ENCODE peak calls at places on chromosomes 12 and 14, in eight cellular contexts. Q is breast epithelium, H is psoas muscle, D is GM23248, X is MG63, G is iPS DF 6.9, P is colonic mucosa, T is lung. K is an unnamed sample. For H3K9me3, the result is how much of the 10 kb centered on the place peaks cover.

GRCh38 chr12:109760031-109760929 is 46.7 kb downstream of the FAM222A start:
- DNase-seq in G (no peak), X (no peak), H (peak), D (no peak), T (peak), P (no peak), Q (no peak), K (peak)

GRCh38 chr14:75634848-75635247 is 25.8 kb downstream of the ERG28 start:
- DNase-seq in G (no peak), P (no peak), T (no peak), Q (peak), H (no peak), D (no peak), X (no peak), K (no peak)

GRCh38 chr12:125856899-125857298 is 791.7 kb downstream of the AACS start:
- DNase-seq in T (no peak), X (no peak), P (no peak), D (no peak), G (no peak), Q (no peak), H (no peak), K (no peak)

GRCh38 chr12:50066402-50066801 is 9.0 kb downstream of the ASIC1 start:
- DNase-seq in T (no peak), X (peak), G (no peak), D (peak), Q (no peak), P (no peak), H (no peak), K (no peak)

GRCh38 chr12:131383291-131383690 is 327.6 kb upstream of the SFSWAP start:
- DNase-seq in X (no peak), D (no peak), T (no peak), P (no peak), Q (no peak), G (no peak), H (no peak), K (no peak)

GRCh38 chr14:87409401-87409800 is 583.6 kb downstream of the GALC start:
- DNase-seq in T (no peak), X (no peak), Q (no peak), D (no peak), G (no peak), H (no peak), P (no peak), K (no peak)

GRCh38 chr12:17286874-17287273 is 680.9 kb upstream of the LMO3 start:
- DNase-seq in Q (no peak), P (no peak), G (no peak), H (no peak), D (no peak), X (no peak), T (no peak), K (no peak)

GRCh38 chr14:22472935-22473854 is 115.8 kb downstream of the DAD1 start:
- DNase-seq in P (peak), T (peak), H (no peak), X (peak), Q (peak), G (peak), D (peak), K (no peak)

GRCh38 chr12:6336859-6337744 is 4.8 kb downstream of the TNFRSF1A start:
- DNase-seq in D (peak), G (no peak), X (peak), Q (no peak), P (no peak), H (no peak), T (peak), K (peak)

GRCh38 chr12:120639771-120640721 is at the start of gene CABP1:
- DNase-seq in X (no peak), T (no peak), P (peak), Q (no peak), H (peak), G (no peak), D (no peak), K (peak)

GRCh38 chr14:33949051-33950037 is 1.5 kb downstream of the EGLN3 start:
- DNase-seq in P (no peak), Q (no peak), X (no peak), D (no peak), T (no peak), G (no peak), H (no peak), K (no peak)

GRCh38 chr12:103303484-103303883 is 192.3 kb downstream of the C12orf42 start:
- DNase-seq in Q (no peak), P (no peak), X (no peak), G (no peak), D (no peak), H (no peak), T (no peak), K (no peak)

GRCh38 chr14:95387826-95388445 is 68.2 kb upstream of the CLMN start:
- DNase-seq in G (no peak), T (no peak), D (no peak), H (no peak), X (no peak), Q (no peak), P (no peak), K (no peak)

GRCh38 chr14:53894456-53894855 is 62.2 kb downstream of the BMP4 start:
- DNase-seq in P (no peak), X (no peak), H (no peak), Q (no peak), G (no peak), T (no peak), D (peak), K (no peak)

GRCh38 chr14:21346532-21347135 is 37.2 kb downstream of the SUPT16H start:
- DNase-seq in H (no peak), D (peak), Q (no peak), X (peak), G (no peak), T (no peak), P (no peak), K (no peak)

GRCh38 chr14:40213701-40214100 is 781.5 kb upstream of the FBXO33 start:
- DNase-seq in G (no peak), T (no peak), P (no peak), Q (no peak), D (no peak), H (no peak), X (no peak), K (no peak)

GRCh38 chr14:104329793-104330192 is 191.4 kb downstream of the KIF26A start:
- DNase-seq in D (no peak), P (no peak), Q (no peak), H (no peak), T (no peak), X (no peak), G (no peak), K (no peak)

GRCh38 chr12:42090899-42091298 is 53.8 kb downstream of the GXYLT1 start:
- DNase-seq in P (no peak), X (no peak), Q (no peak), H (no peak), G (no peak), T (no peak), D (peak), K (no peak)

GRCh38 chr12:40622246-40622838 is 69.9 kb upstream of the CNTN1 start:
- DNase-seq in P (peak), H (no peak), X (peak), G (peak), Q (peak), D (peak), T (peak), K (no peak)

GRCh38 chr12:131865196-131865875 is 29.1 kb upstream of the ULK1 start:
- DNase-seq in Q (no peak), X (peak), G (no peak), D (peak), T (no peak), P (no peak), H (no peak), K (no peak)

GRCh38 chr14:57293851-57294837 is 25.4 kb downstream of the AP5M1 start:
- DNase-seq in X (no peak), T (no peak), P (no peak), G (no peak), H (no peak), Q (no peak), D (peak), K (no peak)

GRCh38 chr12:31815096-31815495 is 86.3 kb upstream of the AMN1 start:
- DNase-seq in H (no peak), D (no peak), Q (no peak), G (no peak), P (no peak), X (no peak), T (no peak), K (no peak)

GRCh38 chr14:101877766-101878165 is 86.6 kb upstream of the DYNC1H1 start:
- DNase-seq in X (no peak), D (no peak), P (no peak), Q (no peak), G (no peak), T (no peak), H (no peak), K (no peak)

GRCh38 chr14:93017898-93018297 is 94.9 kb downstream of the CHGA start:
- DNase-seq in D (no peak), H (no peak), X (no peak), T (no peak), G (no peak), P (no peak), Q (no peak), K (no peak)

GRCh38 chr12:7716391-7716790 is 5.2 kb downstream of the DPPA3 start:
- DNase-seq in G (no peak), Q (no peak), T (no peak), P (no peak), D (peak), X (no peak), H (no peak), K (no peak)

GRCh38 chr12:124506145-124506831 is 61.1 kb downstream of the NCOR2 start:
- DNase-seq in D (peak), T (peak), X (no peak), Q (peak), H (peak), P (peak), G (no peak), K (no peak)

GRCh38 chr14:105880616-105881015 is 354.2 kb downstream of the TMEM121 start:
- DNase-seq in T (no peak), H (no peak), D (no peak), G (no peak), P (no peak), X (no peak), Q (no peak), K (peak)

GRCh38 chr12:64826234-64826633 is 1.8 kb downstream of the TBC1D30 start:
- DNase-seq in X (peak), P (peak), G (peak), Q (no peak), D (peak), T (peak), H (peak), K (no peak)

GRCh38 chr14:40003773-40004172 is 571.5 kb upstream of the FBXO33 start:
- DNase-seq in H (no peak), Q (no peak), G (no peak), T (peak), X (no peak), P (no peak), D (no peak), K (no peak)

GRCh38 chr12:133083345-133083744 is 2.6 kb downstream of the ZNF140 start:
- DNase-seq in D (no peak), T (no peak), X (no peak), H (no peak), G (no peak), Q (no peak), P (no peak), K (no peak)
- H3K9me3 ChIP-seq in D (under half), T (under half), X (under half), H (half or more), G (under half), Q (half or more), P (under half), K (under half)

GRCh38 chr14:81837304-81837703 is 303.7 kb upstream of the SEL1L start:
- DNase-seq in X (no peak), T (no peak), H (no peak), D (no peak), G (no peak), Q (no peak), P (no peak), K (no peak)

GRCh38 chr14:81831128-81831815 is 297.6 kb upstream of the SEL1L start:
- DNase-seq in H (peak), G (no peak), Q (peak), P (no peak), T (no peak), X (peak), D (no peak), K (no peak)

GRCh38 chr14:81829447-81829846 is 295.8 kb upstream of the SEL1L start:
- DNase-seq in G (no peak), P (no peak), D (no peak), H (peak), X (no peak), Q (no peak), T (no peak), K (no peak)

DNA sequence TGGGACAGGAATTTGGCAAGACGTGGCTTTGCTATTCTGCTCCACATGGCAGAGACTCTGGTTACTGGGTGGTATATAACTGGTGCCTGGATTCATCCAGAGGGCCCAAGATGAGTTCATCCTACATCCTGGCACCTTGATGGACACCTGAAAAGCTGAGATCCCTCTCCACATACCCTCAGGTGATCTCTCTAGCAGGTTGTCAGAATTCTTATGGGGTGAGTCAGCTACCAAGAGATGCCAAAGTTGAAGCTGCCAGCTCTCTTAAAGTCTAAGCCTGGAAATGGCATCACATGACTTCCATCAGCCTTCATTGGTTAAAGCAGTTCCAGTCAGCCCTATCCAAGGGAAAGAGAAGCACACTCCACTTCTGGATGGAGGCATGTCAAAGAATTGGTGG is 300.7 kb upstream of the SEL1L start:
- DNase-seq in Q (no peak), P (no peak), X (no peak), G (no peak), D (no peak), T (no peak), H (no peak), K (no peak)
- H3K9me3 ChIP-seq in Q (under half), P (under half), X (under half), G (under half), D (under half), T (under half), H (under half), K (under half)

DNA sequence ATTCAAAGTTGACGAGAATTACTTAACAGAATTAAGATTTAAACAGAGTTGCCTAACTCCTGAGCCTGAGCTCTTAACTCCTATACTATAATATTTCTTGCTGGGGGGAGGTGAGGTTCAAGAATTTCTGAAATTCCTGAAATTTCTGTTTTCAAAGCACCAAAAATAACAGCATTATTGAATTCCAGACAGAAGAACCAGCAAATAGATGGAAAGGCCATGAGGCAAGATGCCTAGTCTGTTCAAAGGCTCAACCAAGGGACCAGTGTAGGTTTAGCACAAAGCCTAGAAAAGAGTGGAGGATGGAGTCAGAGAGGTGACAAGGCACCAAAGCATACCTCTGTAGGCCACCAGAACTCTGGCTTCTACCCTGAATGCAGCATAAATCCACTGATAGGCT is 76.4 kb downstream of the PPP1R12A start:
- DNase-seq in X (no peak), D (peak), Q (no peak), P (no peak), G (no peak), H (no peak), T (no peak), K (no peak)
- H3K9me3 ChIP-seq in X (under half), D (under half), Q (under half), P (under half), G (under half), H (under half), T (under half), K (under half)

GRCh38 chr12:34299802-34300193 is 277.5 kb downstream of the ALG10 start:
- DNase-seq in T (no peak), H (peak), X (no peak), D (no peak), G (no peak), Q (no peak), P (no peak), K (no peak)
- H3K9me3 ChIP-seq in T (under half), H (under half), X (under half), D (under half), G (under half), Q (half or more), P (under half), K (under half)

GRCh38 chr12:128619263-128619662 is 204.5 kb downstream of the SLC15A4 start:
- DNase-seq in Q (no peak), D (no peak), T (no peak), X (no peak), H (no peak), P (no peak), G (no peak), K (no peak)
- H3K9me3 ChIP-seq in Q (under half), D (under half), T (under half), X (under half), H (under half), P (under half), G (under half), K (under half)

GRCh38 chr12:88600272-88600671 is 20.0 kb upstream of the KITLG start:
- DNase-seq in G (no peak), D (peak), X (peak), P (no peak), T (no peak), H (no peak), Q (no peak), K (no peak)

GRCh38 chr12:88604646-88605045 is 24.4 kb upstream of the KITLG start:
- DNase-seq in H (no peak), T (no peak), Q (no peak), P (no peak), X (no peak), D (no peak), G (no peak), K (no peak)
- H3K9me3 ChIP-seq in H (under half), T (under half), Q (under half), P (under half), X (under half), D (under half), G (under half), K (under half)

K was measured in T-helper 17 cell.